ENCODE peak calls at places on chromosome 16, in four cellular contexts. C is amygdala; L is Caki2; N is activated CD8-positive, alpha-beta T cell treated with anti-CD3 and anti-CD28 coated beads for 36 hours. H is an unnamed sample.

GRCh38 chr16:87688876-87689815 is 76.6 kb downstream of the KLHDC4 start:
- DNase-seq in L (no peak), N (no peak), C (no peak), H (no peak)

GRCh38 chr16:73086108-73086507 is 38.2 kb upstream of the ZFHX3 start:
- DNase-seq in N (no peak), L (no peak), C (no peak), H (no peak)

GRCh38 chr16:48503779-48504178 is 106.2 kb downstream of the N4BP1 start:
- DNase-seq in N (no peak), C (no peak), L (no peak), H (peak; percentile 90)

GRCh38 chr16:66199189-66199588 is 167.3 kb upstream of the CDH5 start:
- DNase-seq in C (no peak), N (no peak), L (no peak), H (peak; percentile 69)

GRCh38 chr16:68707341-68708152 is 29.5 kb upstream of the CDH1 start:
- DNase-seq in L (peak; percentile 93), C (no peak), N (no peak), H (peak; percentile 9)

GRCh38 chr16:47258874-47259461 is 115.2 kb upstream of the NETO2 start:
- DNase-seq in L (peak; percentile 2), N (peak; percentile 39), C (no peak), H (peak; percentile 10)

GRCh38 chr16:70665806-70666735 is 19.7 kb downstream of the IL34 start:
- DNase-seq in L (no peak), C (no peak), N (no peak), H (no peak)

GRCh38 chr16:80602894-80603293 is 62.1 kb downstream of the DYNLRB2 start:
- DNase-seq in L (no peak), C (no peak), N (no peak), H (no peak)

GRCh38 chr16:50506543-50506937 is 41.7 kb upstream of the NKD1 start:
- DNase-seq in L (no peak), N (no peak), C (no peak), H (no peak)

GRCh38 chr16:31386157-31386984 is 6.8 kb upstream of the ITGAD start:
- DNase-seq in L (peak; percentile 92), N (peak; percentile 56), C (no peak), H (peak; percentile 50)

GRCh38 chr16:79658301-79659001 is 57.9 kb upstream of the MAF start:
- DNase-seq in N (no peak), C (no peak), L (peak; percentile 85), H (peak; percentile 48)

GRCh38 chr16:70663524-70664324 is 17.4 kb downstream of the IL34 start:
- DNase-seq in N (no peak), L (no peak), C (no peak), H (no peak)

GRCh38 chr16:74942977-74943918 is 41.7 kb downstream of the WDR59 start:
- DNase-seq in C (no peak), L (no peak), N (no peak), H (no peak)

GRCh38 chr16:13909872-13910303 is 10.1 kb upstream of the ERCC4 start:
- DNase-seq in L (peak; percentile 21), C (peak; percentile 41), N (no peak), H (peak; percentile 86)

GRCh38 chr16:82715833-82716232 is 89.1 kb downstream of the CDH13 start:
- DNase-seq in N (no peak), C (no peak), L (no peak), H (peak; percentile 43)

GRCh38 chr16:914453-914852 is 56.3 kb downstream of the LMF1 start:
- DNase-seq in L (peak; percentile 61), C (no peak), N (peak; percentile 28), H (peak; percentile 3)

H was measured in AG10803.